ENCODE peak calls at places on chromosomes 12 and 14, in four cellular contexts. F is effector CD4-positive, alpha-beta T cell; Z is GM10248; X is NCI-H146. C is an unnamed sample.

GRCh38 chr12:77062846-77063461 is 2.4 kb downstream of the E2F7 start:
- DNase-seq in Z (peak), X (no peak), F (no peak), C (peak)

GRCh38 chr14:68663385-68664076 is 129.3 kb downstream of the ZFP36L1 start:
- DNase-seq in F (no peak), Z (peak), X (no peak), C (no peak)

GRCh38 chr14:68757618-68758081 is 35.2 kb downstream of the ZFP36L1 start:
- DNase-seq in Z (no peak), F (no peak), X (no peak), C (no peak)

GRCh38 chr12:130702966-130703732 is 12.9 kb downstream of the RIMBP2 start:
- DNase-seq in Z (no peak), X (no peak), F (no peak), C (no peak)

GRCh38 chr12:44000309-44000952 is 164.6 kb downstream of the TMEM117 start:
- DNase-seq in Z (peak), F (peak), X (peak), C (peak)

GRCh38 chr14:55351111-55351510 is 60.5 kb downstream of the ATG14 start:
- DNase-seq in F (no peak), X (no peak), Z (no peak), C (no peak)

GRCh38 chr14:59482471-59483331 is 1.5 kb downstream of the L3HYPDH start:
- DNase-seq in X (no peak), Z (no peak), F (no peak), C (no peak)

GRCh38 chr12:109714141-109714912 is 702 bp downstream of the FAM222A start:
- DNase-seq in Z (peak), F (peak), X (peak), C (peak)

GRCh38 chr12:121893901-121894540 is 5.4 kb downstream of the PSMD9 start:
- DNase-seq in X (peak), Z (no peak), F (no peak), C (peak)

GRCh38 chr12:131825146-131825892 is 2.9 kb upstream of the MMP17 start:
- DNase-seq in X (no peak), F (no peak), Z (no peak), C (no peak)

GRCh38 chr14:89589400-89590128 is 172.5 kb upstream of the FOXN3 start:
- DNase-seq in Z (peak), F (no peak), X (no peak), C (no peak)

GRCh38 chr12:102976609-102977280 is 19.3 kb downstream of the ASCL1 start:
- DNase-seq in Z (no peak), X (no peak), F (no peak), C (no peak)

GRCh38 chr14:69317392-69317755 is 57.4 kb downstream of the GALNT16 start:
- DNase-seq in X (no peak), F (no peak), Z (no peak), C (no peak)

GRCh38 chr14:104184911-104185499 is 46.6 kb downstream of the KIF26A start:
- DNase-seq in F (no peak), X (no peak), Z (no peak), C (no peak)

GRCh38 chr12:18581232-18581962 is 156.4 kb downstream of the PLCZ1 start:
- DNase-seq in Z (no peak), F (no peak), X (no peak), C (no peak)